ENCODE peak calls at places on chromosome 17, in ten cellular contexts. H is adrenal gland, A is stomach, Z is ovary, P is A549, T is uterus, V is right lobe of liver, U is thyroid gland, R is HepG2, J is breast epithelium. S is an unnamed sample.

GRCh38 chr17:33520404-33521032 is 227.4 kb upstream of the ASIC2 start:
- DNase-seq in H (peak), A (peak), Z (peak), P (peak), T (peak), V (no peak), U (peak), R (peak), J (no peak), S (no peak)

GRCh38 chr17:9646556-9646905 is 1.2 kb downstream of the USP43 start:
- DNase-seq in H (no peak), A (no peak), Z (no peak), P (no peak), T (no peak), V (no peak), U (no peak), R (no peak), J (no peak), S (no peak)

GRCh38 chr17:63948521-63948920 is 16.4 kb upstream of the CD79B start:
- DNase-seq in H (no peak), A (no peak), Z (no peak), P (no peak), T (no peak), V (no peak), U (no peak), R (no peak), J (no peak), S (no peak)

GRCh38 chr17:13557077-13557476 is 44.7 kb downstream of the HS3ST3A1 start:
- DNase-seq in H (no peak), A (no peak), Z (no peak), P (no peak), T (no peak), V (no peak), U (no peak), R (no peak), J (no peak), S (no peak)

GRCh38 chr17:45147102-45147580 is 1.1 kb upstream of the HEXIM1 start:
- DNase-seq in H (no peak), A (peak), Z (peak), P (no peak), T (no peak), V (peak), U (peak), R (no peak), J (peak), S (peak)

GRCh38 chr17:73719588-73720071 is 75.4 kb upstream of the SDK2 start:
- DNase-seq in H (no peak), A (no peak), Z (peak), P (no peak), T (no peak), V (no peak), U (no peak), R (peak), J (no peak), S (no peak)

GRCh38 chr17:9389116-9389515 is 186.5 kb downstream of the STX8 start:
- DNase-seq in H (no peak), A (no peak), Z (no peak), P (peak), T (no peak), V (no peak), U (no peak), R (peak), J (no peak), S (no peak)

GRCh38 chr17:52041123-52041617 is 117.3 kb downstream of the CA10 start:
- DNase-seq in H (no peak), A (no peak), Z (no peak), P (no peak), T (no peak), V (no peak), U (no peak), R (no peak), J (no peak), S (no peak)

GRCh38 chr17:18226284-18226945 is 980 bp downstream of the LLGL1 start:
- DNase-seq in H (no peak), A (no peak), Z (no peak), P (no peak), T (no peak), V (peak), U (no peak), R (no peak), J (no peak), S (no peak)

GRCh38 chr17:54177606-54178308 is 355.0 kb downstream of the KIF2B start:
- DNase-seq in H (no peak), A (no peak), Z (no peak), P (no peak), T (no peak), V (no peak), U (no peak), R (no peak), J (no peak), S (no peak)

GRCh38 chr17:41793749-41794602 is 7.5 kb upstream of the JUP start:
- DNase-seq in H (no peak), A (no peak), Z (peak), P (no peak), T (peak), V (no peak), U (peak), R (peak), J (no peak), S (no peak)

GRCh38 chr17:17888821-17889220 is 52.0 kb upstream of the SREBF1 start:
- DNase-seq in H (no peak), A (no peak), Z (no peak), P (no peak), T (no peak), V (no peak), U (no peak), R (no peak), J (no peak), S (no peak)

GRCh38 chr17:62935481-62935880 is 30.6 kb upstream of the TANC2 start:
- DNase-seq in H (no peak), A (no peak), Z (no peak), P (no peak), T (no peak), V (no peak), U (no peak), R (no peak), J (no peak), S (no peak)

GRCh38 chr17:4740025-4740351 is 260 bp upstream of the CXCL16 start:
- DNase-seq in H (no peak), A (no peak), Z (no peak), P (no peak), T (no peak), V (no peak), U (no peak), R (no peak), J (no peak), S (no peak)

GRCh38 chr17:4136373-4136772 is 6.5 kb downstream of the ZZEF1 start:
- DNase-seq in H (peak), A (peak), Z (peak), P (no peak), T (no peak), V (no peak), U (peak), R (no peak), J (peak), S (no peak)

GRCh38 chr17:68428498-68429172 is 28.7 kb downstream of the WIPI1 start:
- DNase-seq in H (no peak), A (no peak), Z (no peak), P (no peak), T (no peak), V (no peak), U (peak), R (no peak), J (no peak), S (peak)

GRCh38 chr17:4204190-4204589 is 59.6 kb downstream of the ANKFY1 start:
- DNase-seq in H (no peak), A (no peak), Z (no peak), P (no peak), T (no peak), V (no peak), U (no peak), R (no peak), J (no peak), S (no peak)

GRCh38 chr17:27009087-27009486 is 284.8 kb upstream of the WSB1 start:
- DNase-seq in H (no peak), A (no peak), Z (no peak), P (no peak), T (no peak), V (no peak), U (no peak), R (no peak), J (no peak), S (no peak)

GRCh38 chr17:22233382-22233781 is 541.1 kb downstream of the KCNJ18 start:
- DNase-seq in H (no peak), A (no peak), Z (no peak), P (no peak), T (no peak), V (no peak), U (no peak), R (no peak), J (no peak), S (no peak)

GRCh38 chr17:48270896-48271295 is 159.1 kb downstream of the SKAP1 start:
- DNase-seq in H (no peak), A (no peak), Z (no peak), P (no peak), T (no peak), V (no peak), U (no peak), R (no peak), J (no peak), S (no peak)

GRCh38 chr17:13885953-13886889 is 183.1 kb upstream of the COX10 start:
- DNase-seq in H (no peak), A (no peak), Z (no peak), P (no peak), T (no peak), V (no peak), U (no peak), R (no peak), J (no peak), S (no peak)

GRCh38 chr17:72974605-72975232 is 117.8 kb downstream of the SLC39A11 start:
- DNase-seq in H (no peak), A (no peak), Z (no peak), P (peak), T (no peak), V (no peak), U (no peak), R (peak), J (no peak), S (no peak)

GRCh38 chr17:7842380-7842949 is 8.4 kb downstream of the KDM6B start:
- DNase-seq in H (peak), A (peak), Z (peak), P (peak), T (peak), V (peak), U (peak), R (peak), J (peak), S (no peak)

GRCh38 chr17:17669851-17670232 is 11.4 kb upstream of the RAI1 start:
- DNase-seq in H (no peak), A (no peak), Z (no peak), P (no peak), T (no peak), V (no peak), U (no peak), R (no peak), J (no peak), S (no peak)

GRCh38 chr17:69828087-69828486 is 246.9 kb upstream of the KCNJ16 start:
- DNase-seq in H (peak), A (peak), Z (no peak), P (no peak), T (no peak), V (no peak), U (peak), R (no peak), J (no peak), S (no peak)

GRCh38 chr17:33970271-33970670 is 284.8 kb upstream of the CCL2 start:
- DNase-seq in H (no peak), A (no peak), Z (no peak), P (no peak), T (no peak), V (no peak), U (no peak), R (no peak), J (no peak), S (no peak)

GRCh38 chr17:7747586-7747985 is 30.0 kb downstream of the DNAH2 start:
- DNase-seq in H (no peak), A (no peak), Z (no peak), P (no peak), T (no peak), V (no peak), U (no peak), R (peak), J (no peak), S (no peak)

GRCh38 chr17:64339516-64340475 is 50.9 kb downstream of the PECAM1 start:
- DNase-seq in H (no peak), A (no peak), Z (no peak), P (no peak), T (no peak), V (no peak), U (no peak), R (no peak), J (no peak), S (no peak)

GRCh38 chr17:81200695-81201580 is 21.8 kb downstream of the CEP131 start:
- DNase-seq in H (peak), A (peak), Z (no peak), P (peak), T (no peak), V (no peak), U (no peak), R (peak), J (peak), S (no peak)

GRCh38 chr17:58278661-58279015 is 2.1 kb downstream of the MPO start:
- DNase-seq in H (peak), A (no peak), Z (no peak), P (no peak), T (no peak), V (no peak), U (peak), R (no peak), J (no peak), S (no peak)
- TF ChIP-seq POLR2A in H (no peak), A (no peak), Z (no peak), P (no peak), T (no peak), V (no peak), U (no peak), R (no peak), J (no peak), S (no peak)

GRCh38 chr17:74981318-74981978 is 6.0 kb upstream of the CDR2L start:
- DNase-seq in H (no peak), A (no peak), Z (no peak), P (no peak), T (no peak), V (no peak), U (no peak), R (no peak), J (no peak), S (no peak)

GRCh38 chr17:74981979-74982662 is 5.3 kb upstream of the CDR2L start:
- DNase-seq in H (peak), A (peak), Z (peak), P (peak), T (peak), V (no peak), U (peak), R (peak), J (peak), S (peak)

GRCh38 chr17:74978240-74978639 is 5.7 kb upstream of the HID1 start:
- DNase-seq in H (no peak), A (no peak), Z (no peak), P (no peak), T (no peak), V (no peak), U (no peak), R (no peak), J (no peak), S (no peak)

GRCh38 chr17:74977802-74978201 is 5.2 kb upstream of the HID1 start:
- DNase-seq in H (no peak), A (no peak), Z (no peak), P (no peak), T (no peak), V (no peak), U (no peak), R (no peak), J (no peak), S (no peak)

GRCh38 chr17:74979408-74980146 is 7.0 kb upstream of the HID1 start:
- DNase-seq in H (no peak), A (no peak), Z (no peak), P (no peak), T (no peak), V (no peak), U (no peak), R (no peak), J (no peak), S (no peak)
- TF ChIP-seq POLR2A in H (no peak), A (no peak), Z (no peak), P (no peak), T (no peak), V (no peak), U (no peak), R (no peak), J (no peak), S (no peak)

GRCh38 chr17:19648475-19649406 is at the start of gene ALDH3A2:
- DNase-seq in H (peak), A (peak), Z (peak), P (peak), T (peak), V (peak), U (peak), R (peak), J (peak), S (peak)
- TF ChIP-seq POLR2A in H (peak), A (no peak), Z (peak), P (peak), T (peak), V (peak), U (peak), R (peak), J (peak), S (peak)

GRCh38 chr17:82648761-82649474 is 674 bp upstream of the WDR45B start:
- DNase-seq in H (peak), A (peak), Z (peak), P (peak), T (peak), V (peak), U (peak), R (no peak), J (peak), S (peak)

GRCh38 chr17:82649501-82650261 is 1.4 kb upstream of the WDR45B start:
- DNase-seq in H (no peak), A (no peak), Z (no peak), P (no peak), T (peak), V (no peak), U (no peak), R (no peak), J (peak), S (no peak)

GRCh38 chr17:82647593-82648164 is 565 bp downstream of the WDR45B start:
- DNase-seq in H (peak), A (peak), Z (peak), P (no peak), T (peak), V (peak), U (peak), R (no peak), J (peak), S (no peak)

GRCh38 chr17:82650723-82651122 is 2.5 kb upstream of the WDR45B start:
- DNase-seq in H (no peak), A (no peak), Z (no peak), P (no peak), T (no peak), V (no peak), U (no peak), R (no peak), J (no peak), S (no peak)

GRCh38 chr17:82648165-82648668 is at the start of gene WDR45B:
- DNase-seq in H (peak), A (peak), Z (peak), P (peak), T (peak), V (peak), U (peak), R (peak), J (peak), S (peak)
- TF ChIP-seq POLR2A in H (peak), A (no peak), Z (peak), P (peak), T (peak), V (peak), U (peak), R (peak), J (peak), S (peak)

DNA sequence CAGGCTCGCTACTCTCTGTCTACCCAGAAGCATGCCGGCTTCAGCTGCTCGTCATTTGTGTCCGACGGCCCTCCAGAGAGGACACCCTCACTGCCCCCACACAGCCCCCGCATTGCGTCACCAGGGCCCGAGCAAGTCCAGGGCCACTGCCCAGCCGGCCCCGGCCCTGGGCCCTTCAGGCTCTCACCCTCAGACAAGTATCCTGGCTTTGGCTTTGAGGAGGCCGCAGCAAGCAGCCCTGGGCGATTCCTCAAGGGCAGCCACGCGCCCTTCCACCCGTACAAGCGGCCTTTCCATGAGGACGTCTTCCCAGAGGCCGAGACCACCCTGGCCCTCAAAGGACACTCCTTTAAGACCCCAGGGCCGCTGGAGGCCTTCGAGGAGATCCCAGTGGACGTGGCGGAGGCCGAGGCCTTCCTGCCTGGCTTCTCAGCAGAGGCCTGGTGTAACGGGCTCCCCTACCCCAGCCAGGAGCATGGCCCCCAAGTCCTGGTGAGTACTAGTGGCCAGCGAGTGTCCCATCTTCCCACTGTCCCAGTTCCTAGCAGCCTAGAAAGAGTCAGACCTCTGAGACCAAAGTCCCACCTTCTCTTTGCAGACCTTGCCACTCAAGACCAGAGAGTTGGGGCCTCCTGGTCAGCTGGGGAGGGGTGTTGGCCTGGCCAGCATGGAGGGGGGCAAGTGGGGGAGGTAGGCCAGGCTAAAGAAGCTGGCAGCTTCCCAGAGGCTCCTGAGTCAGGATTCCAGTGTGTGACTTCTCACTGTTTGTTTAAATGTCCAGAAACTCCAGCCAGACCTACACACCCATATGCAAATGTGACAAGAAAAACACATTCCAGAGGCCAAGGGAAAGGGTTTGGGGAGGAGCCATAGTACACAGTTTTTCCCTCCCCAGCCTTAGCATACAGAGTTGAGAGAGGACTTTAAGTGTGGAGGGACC is 18.6 kb downstream of the FOXN1 start:
- DNase-seq in H (no peak), A (peak), Z (no peak), P (peak), T (no peak), V (no peak), U (peak), R (peak), J (peak), S (no peak)
- TF ChIP-seq POLR2A in H (no peak), A (no peak), Z (no peak), P (no peak), T (no peak), V (no peak), U (peak), R (no peak), J (no peak), S (no peak)

GRCh38 chr17:75846701-75847594 is 2.7 kb upstream of the UNC13D start:
- DNase-seq in H (no peak), A (no peak), Z (no peak), P (no peak), T (no peak), V (peak), U (no peak), R (peak), J (no peak), S (peak)
- TF ChIP-seq POLR2A in H (no peak), A (no peak), Z (no peak), P (no peak), T (no peak), V (no peak), U (no peak), R (no peak), J (no peak), S (no peak)

GRCh38 chr17:57619061-57619937 is 125.8 kb downstream of the CCDC182 start:
- DNase-seq in H (peak), A (no peak), Z (peak), P (no peak), T (no peak), V (no peak), U (no peak), R (no peak), J (no peak), S (peak)
- TF ChIP-seq POLR2A in H (no peak), A (no peak), Z (no peak), P (no peak), T (no peak), V (no peak), U (no peak), R (no peak), J (no peak), S (no peak)

S was measured in suprapubic skin.